ENCODE peak calls at places on chromosomes 1 and 21, in seven cellular contexts. I is iris pigment epithelial cell, A is HepG2, C is A673, K is T-helper 1 cell, R is NCI-H2081, P is Ammon's horn. Z is an unnamed sample.

GRCh38 chr21:44000360-44000759 is 11.7 kb upstream of the TRAPPC10 start:
- DNase-seq in I (no peak), A (no peak), C (no peak), K (no peak), R (no peak), P (peak; percentile 95), Z (no peak)

GRCh38 chr1:38522998-38523939 is 336.3 kb downstream of the RRAGC start:
- DNase-seq in I (no peak), A (no peak), C (no peak), K (no peak), R (no peak), P (no peak), Z (no peak)

GRCh38 chr1:53361541-53361961 is 33.7 kb upstream of the LRP8 start:
- DNase-seq in I (no peak), A (no peak), C (no peak), K (no peak), R (no peak), P (no peak), Z (no peak)

GRCh38 chr1:26994772-26995625 is 1.5 kb downstream of the TRNP1 start:
- DNase-seq in I (no peak), A (no peak), C (no peak), K (no peak), R (no peak), P (no peak), Z (no peak)

GRCh38 chr1:237677979-237678378 is 212.7 kb downstream of the ZP4 start:
- DNase-seq in I (peak; percentile 70), A (no peak), C (peak; percentile 3), K (no peak), R (peak; percentile 45), P (peak; percentile 25), Z (peak; percentile 20)

GRCh38 chr1:225981714-225982113 is 17.4 kb downstream of the SDE2 start:
- DNase-seq in I (no peak), A (no peak), C (no peak), K (no peak), R (no peak), P (no peak), Z (no peak)

GRCh38 chr1:204261746-204262505 is 48.1 kb upstream of the GOLT1A start:
- DNase-seq in I (peak; percentile 78), A (no peak), C (no peak), K (no peak), R (no peak), P (no peak), Z (no peak)

GRCh38 chr1:147630447-147630846 is 39.9 kb downstream of the ACP6 start:
- DNase-seq in I (no peak), A (no peak), C (no peak), K (no peak), R (no peak), P (peak; percentile 48), Z (no peak)

GRCh38 chr21:45484318-45484717 is 57.9 kb downstream of the SLC19A1 start:
- DNase-seq in I (no peak), A (no peak), C (no peak), K (no peak), R (no peak), P (no peak), Z (no peak)

GRCh38 chr1:2112280-2112701 is 62.1 kb downstream of the PRKCZ start:
- DNase-seq in I (no peak), A (no peak), C (no peak), K (no peak), R (no peak), P (no peak), Z (no peak)

GRCh38 chr1:20603473-20604464 is 14.9 kb downstream of the CDA start:
- DNase-seq in I (peak; percentile 97), A (peak; percentile 40), C (no peak), K (no peak), R (no peak), P (no peak), Z (peak; percentile 11)

GRCh38 chr1:20634065-20634593 is 871 bp downstream of the PINK1 start:
- DNase-seq in I (peak; percentile 10), A (no peak), C (peak; percentile 12), K (no peak), R (no peak), P (no peak), Z (peak; percentile 15)

GRCh38 chr1:211129790-211130189 is 4.2 kb downstream of the KCNH1 start:
- DNase-seq in I (no peak), A (no peak), C (no peak), K (no peak), R (peak; percentile 52), P (no peak), Z (no peak)

GRCh38 chr21:45200596-45201296 is 86.9 kb downstream of the POFUT2 start:
- DNase-seq in I (no peak), A (no peak), C (no peak), K (no peak), R (no peak), P (no peak), Z (no peak)

GRCh38 chr1:59294423-59294822 is 2.5 kb upstream of the FGGY start:
- DNase-seq in I (no peak), A (no peak), C (no peak), K (no peak), R (no peak), P (no peak), Z (no peak)

GRCh38 chr1:156200062-156200461 is 6.2 kb downstream of the SLC25A44 start:
- DNase-seq in I (no peak), A (no peak), C (no peak), K (no peak), R (no peak), P (no peak), Z (no peak)

GRCh38 chr1:237864338-237865244 is 26.1 kb downstream of the ZP4 start:
- DNase-seq in I (peak; percentile 20), A (peak; percentile 54), C (peak; percentile 4), K (no peak), R (peak; percentile 72), P (peak; percentile 60), Z (peak; percentile 85)

GRCh38 chr1:169367096-169367685 is 406 bp downstream of the NME7 start:
- DNase-seq in I (no peak), A (no peak), C (no peak), K (no peak), R (peak; percentile 25), P (no peak), Z (peak; percentile 11)

GRCh38 chr1:220991506-220991905 is 112.3 kb downstream of the HLX start:
- DNase-seq in I (no peak), A (no peak), C (no peak), K (no peak), R (no peak), P (no peak), Z (no peak)

GRCh38 chr1:232378266-232379041 is 251.5 kb downstream of the SIPA1L2 start:
- DNase-seq in I (no peak), A (no peak), C (no peak), K (no peak), R (no peak), P (no peak), Z (no peak)

GRCh38 chr1:52167014-52167753 is 25.3 kb downstream of the ZFYVE9 start:
- DNase-seq in I (no peak), A (no peak), C (no peak), K (no peak), R (no peak), P (no peak), Z (no peak)

GRCh38 chr1:82486969-82487368 is 686.2 kb downstream of the ADGRL2 start:
- DNase-seq in I (no peak), A (no peak), C (no peak), K (no peak), R (no peak), P (no peak), Z (no peak)

GRCh38 chr1:166910396-166910994 is 34.4 kb upstream of the TADA1 start:
- DNase-seq in I (peak; percentile 87), A (peak; percentile 80), C (peak; percentile 83), K (peak; percentile 60), R (peak; percentile 91), P (peak; percentile 92), Z (peak; percentile 91)

GRCh38 chr1:74712863-74713262 is 20.0 kb downstream of the CRYZ start:
- DNase-seq in I (peak; percentile 41), A (no peak), C (no peak), K (no peak), R (no peak), P (no peak), Z (no peak)

GRCh38 chr1:180926164-180926981 is 13.7 kb downstream of the KIAA1614 start:
- DNase-seq in I (peak; percentile 28), A (no peak), C (peak; percentile 89), K (no peak), R (peak; percentile 97), P (peak; percentile 81), Z (peak; percentile 71)

GRCh38 chr1:225389850-225390249 is 38.0 kb downstream of the LBR start:
- DNase-seq in I (no peak), A (no peak), C (no peak), K (no peak), R (no peak), P (no peak), Z (no peak)

GRCh38 chr1:211897011-211897410 is 66.4 kb upstream of the LPGAT1 start:
- DNase-seq in I (no peak), A (no peak), C (no peak), K (no peak), R (peak; percentile 59), P (no peak), Z (no peak)

GRCh38 chr1:88354256-88354655 is 329.8 kb upstream of the PKN2 start:
- DNase-seq in I (no peak), A (no peak), C (no peak), K (no peak), R (no peak), P (no peak), Z (no peak)

GRCh38 chr1:201826830-201827229 is 2.1 kb upstream of the IPO9 start:
- DNase-seq in I (peak; percentile 73), A (no peak), C (no peak), K (no peak), R (no peak), P (no peak), Z (no peak)

GRCh38 chr1:29213055-29213454 is 17.7 kb downstream of the MECR start:
- DNase-seq in I (no peak), A (no peak), C (no peak), K (no peak), R (no peak), P (no peak), Z (no peak)

GRCh38 chr1:219518168-219518905 is 94.6 kb downstream of the ZC3H11B start:
- DNase-seq in I (peak; percentile 92), A (no peak), C (no peak), K (no peak), R (no peak), P (no peak), Z (peak; percentile 26)